ENCODE peak calls at places on chromosomes 6 and 20, in ten cellular contexts. N, U, L, J, Q, C, D, P, Z and B are unnamed samples.

GRCh38 chr6:144898741-144899140 is 613.6 kb downstream of the UTRN start:
- DNase-seq in J (no peak), P (peak), C (no peak), Z (no peak), U (no peak), D (no peak), Q (no peak), L (no peak), N (no peak), B (no peak)

GRCh38 chr6:112800439-112800838 is 453.3 kb downstream of the RFPL4B start:
- DNase-seq in D (no peak), Z (no peak), L (no peak), C (no peak), N (no peak), Q (no peak), P (peak), U (no peak), J (no peak), B (no peak)

GRCh38 chr6:43983632-43984031 is 143.6 kb downstream of the MRPL14 start:
- DNase-seq in L (no peak), J (peak), Q (no peak), N (no peak), D (no peak), Z (no peak), U (peak), P (no peak), C (no peak), B (no peak)

GRCh38 chr20:62723351-62723750 is 14.7 kb downstream of the NTSR1 start:
- DNase-seq in Z (no peak), D (no peak), U (peak), P (peak), N (no peak), L (no peak), J (peak), C (no peak), Q (peak), B (no peak)

GRCh38 chr6:786946-787763 is 94.2 kb upstream of the EXOC2 start:
- DNase-seq in P (no peak), C (peak), J (no peak), D (peak), L (no peak), N (no peak), Q (no peak), Z (no peak), U (no peak), B (no peak)

GRCh38 chr6:15358579-15359327 is 112.9 kb downstream of the JARID2 start:
- DNase-seq in P (no peak), D (peak), Q (no peak), L (no peak), C (no peak), N (no peak), Z (no peak), J (no peak), U (no peak), B (no peak)

GRCh38 chr20:63522981-63523611 is 2.5 kb downstream of the PPDPF start:
- DNase-seq in Z (no peak), N (no peak), Q (no peak), J (peak), P (no peak), U (peak), L (no peak), D (no peak), C (no peak), B (no peak)

GRCh38 chr6:109804020-109804419 is 112.9 kb downstream of the FIG4 start:
- DNase-seq in N (no peak), Z (no peak), P (no peak), C (no peak), L (no peak), J (no peak), U (no peak), Q (no peak), D (no peak), B (no peak)

GRCh38 chr6:72784581-72784980 is 162.7 kb downstream of the KCNQ5 start:
- DNase-seq in L (no peak), U (no peak), Q (no peak), N (no peak), J (no peak), D (peak), Z (no peak), C (no peak), P (peak), B (no peak)

GRCh38 chr20:62924567-62925419 is 1.5 kb downstream of the DIDO1 start:
- DNase-seq in Q (no peak), N (no peak), D (peak), Z (peak), J (no peak), P (peak), U (peak), C (no peak), L (no peak), B (no peak)

DNA sequence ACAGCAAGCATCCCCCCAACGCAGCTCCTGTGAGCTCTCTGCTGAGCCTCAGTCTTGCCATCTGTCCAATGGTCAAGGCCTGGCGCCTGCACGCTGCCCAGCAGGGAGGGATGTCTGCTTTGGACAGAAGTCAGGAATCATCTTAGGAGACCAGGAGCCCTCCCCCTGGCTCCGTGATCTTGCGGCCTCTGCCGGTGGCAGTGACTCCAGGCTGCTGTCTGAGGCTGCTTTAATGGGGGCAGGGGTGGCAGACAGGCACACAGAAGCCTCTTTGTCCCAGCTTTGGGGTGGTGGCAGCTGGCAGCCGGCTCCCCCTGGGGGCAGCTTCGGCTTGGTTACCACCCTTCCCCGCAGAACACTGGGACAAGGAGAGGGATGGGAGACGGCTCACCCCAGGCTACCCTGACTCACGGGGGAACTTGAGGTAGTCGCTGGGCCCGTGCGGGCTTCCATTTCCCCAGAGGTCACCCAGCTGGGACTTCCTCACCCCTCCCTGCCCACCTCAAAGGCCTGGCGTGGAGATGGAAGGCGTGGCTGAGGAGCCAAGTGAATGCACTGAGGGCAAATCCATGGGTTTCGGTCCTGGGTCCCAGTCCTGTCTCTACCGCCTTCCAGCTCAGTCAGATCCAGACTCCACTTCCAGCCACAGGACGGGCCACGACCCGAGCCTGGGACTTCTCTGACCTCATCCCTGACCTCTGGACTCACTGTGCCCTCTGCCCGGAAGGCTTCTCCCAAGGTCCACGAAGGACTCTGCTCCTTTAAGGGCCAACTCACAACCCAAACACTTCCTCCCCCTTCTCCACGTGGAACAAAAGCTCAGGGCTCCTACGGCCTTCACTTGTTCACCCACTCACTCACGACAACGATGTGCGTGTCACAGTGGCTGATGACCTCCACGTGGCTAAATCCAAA is 14.8 kb downstream of the PEDS1 start:
- DNase-seq in C (no peak), D (no peak), Q (no peak), U (no peak), P (no peak), L (no peak), J (no peak), N (no peak), Z (no peak), B (no peak)
- TF ChIP-seq CTCF in C (peak), D (no peak), Q (peak), U (no peak), P (no peak), L (no peak), J (no peak), N (no peak), Z (no peak), B (no peak)

GRCh38 chr20:54013397-54013941 is 56.9 kb downstream of the BCAS1 start:
- DNase-seq in Z (no peak), N (no peak), D (no peak), C (no peak), J (no peak), Q (no peak), U (no peak), P (no peak), L (no peak), B (no peak)
- TF ChIP-seq CTCF in Z (no peak), N (no peak), D (no peak), C (no peak), J (no peak), Q (no peak), U (no peak), P (no peak), L (no peak), B (no peak)

GRCh38 chr6:163712981-163713380 is 298.5 kb downstream of the QKI start:
- DNase-seq in D (no peak), J (no peak), C (no peak), P (no peak), Q (no peak), U (no peak), Z (no peak), L (no peak), N (no peak), B (no peak)

GRCh38 chr6:163712569-163712966 is 298.1 kb downstream of the QKI start:
- DNase-seq in Q (no peak), L (no peak), C (no peak), Z (no peak), P (no peak), N (no peak), J (no peak), D (no peak), U (no peak), B (no peak)

GRCh38 chr6:163710552-163710951 is 296.0 kb downstream of the QKI start:
- DNase-seq in P (no peak), C (no peak), U (no peak), D (no peak), Z (no peak), Q (no peak), L (no peak), J (no peak), N (no peak), B (no peak)

GRCh38 chr6:163711071-163711470 is 296.6 kb downstream of the QKI start:
- DNase-seq in Z (no peak), N (no peak), Q (no peak), L (no peak), U (no peak), J (no peak), C (no peak), D (no peak), P (no peak), B (no peak)

DNA sequence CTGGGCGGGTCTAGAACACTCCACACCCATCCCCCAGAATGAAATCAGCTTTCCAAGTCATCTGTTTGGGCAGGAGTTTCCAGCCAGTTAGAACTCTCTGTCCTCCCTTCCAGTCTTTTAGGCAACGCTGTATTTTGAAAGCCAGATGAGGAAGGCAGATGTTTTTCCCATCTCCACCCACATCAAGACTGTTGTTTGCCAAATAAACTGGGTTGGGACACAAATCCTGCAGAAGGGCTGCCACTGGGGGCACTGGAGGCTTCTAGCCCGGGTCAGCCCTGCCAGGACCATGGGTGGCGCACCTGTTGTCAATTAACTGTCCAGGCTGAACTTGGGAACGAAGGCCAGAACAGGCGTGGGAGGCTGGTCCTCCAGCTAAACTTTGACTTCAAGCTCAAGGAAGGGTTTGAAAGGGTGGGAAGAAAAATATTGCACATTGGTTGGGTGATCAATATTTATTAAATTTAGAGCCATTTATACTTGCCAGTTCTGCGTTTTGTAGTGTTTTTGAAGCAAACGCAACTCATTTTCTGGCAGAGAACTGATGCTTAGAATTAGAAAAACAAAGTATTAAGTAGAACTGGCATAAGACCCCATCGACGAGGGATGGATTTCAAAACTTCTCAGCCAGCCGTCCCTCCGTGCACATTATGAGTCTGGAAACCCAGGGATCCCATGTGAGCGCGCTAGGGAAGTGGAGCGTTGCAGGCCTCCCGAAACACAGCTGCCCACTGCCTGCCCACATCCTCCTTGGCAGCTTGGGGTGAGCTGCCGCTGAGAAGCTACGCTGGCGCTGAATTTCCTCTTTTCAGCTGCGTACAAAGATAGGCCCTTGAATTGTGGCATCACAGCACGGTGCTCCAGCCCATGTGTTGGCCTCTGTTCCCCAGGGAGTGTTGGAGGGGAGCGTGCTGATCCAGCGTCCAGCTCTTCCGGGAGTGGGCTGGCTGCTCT is 297.4 kb downstream of the QKI start:
- DNase-seq in J (no peak), N (peak), P (peak), U (peak), Z (no peak), L (no peak), C (no peak), Q (peak), D (no peak), B (no peak)
- TF ChIP-seq CTCF in J (no peak), N (no peak), P (no peak), U (peak), Z (no peak), L (no peak), C (peak), Q (peak), D (no peak), B (no peak)

DNA sequence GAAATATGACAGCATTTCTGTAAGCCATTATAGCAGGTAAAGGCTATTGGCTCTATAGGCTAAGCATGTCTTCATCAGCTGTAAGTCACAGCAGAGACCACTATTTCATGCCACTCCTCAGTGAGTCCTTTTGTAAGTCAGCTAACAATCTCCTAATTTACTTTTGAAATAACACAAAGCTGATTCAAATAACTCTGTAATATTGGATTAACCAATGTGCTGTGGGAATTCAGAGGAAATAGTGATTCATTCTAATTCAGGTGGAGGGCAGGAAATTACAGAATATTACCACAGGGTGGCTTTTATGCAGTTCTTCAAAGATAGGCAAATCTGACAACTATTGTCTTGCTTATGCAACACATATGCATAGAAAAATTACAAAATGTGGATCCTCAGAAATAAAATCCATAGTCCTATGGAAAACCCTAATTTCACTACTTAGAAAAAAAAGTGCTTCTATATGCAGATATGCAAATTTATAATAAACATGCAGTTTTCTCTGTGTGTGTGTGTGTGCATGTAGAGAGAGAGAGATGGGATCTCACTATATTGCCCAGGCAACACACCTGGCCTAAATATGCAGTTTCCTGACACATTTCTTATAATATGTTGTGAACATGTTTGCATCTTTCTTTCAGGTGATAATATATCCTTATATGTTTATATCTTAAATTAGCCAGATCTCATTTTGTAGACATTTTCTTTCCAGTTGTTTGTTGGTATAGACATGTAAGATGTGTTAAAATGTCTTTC is 4.8 kb upstream of the SMIM28 start:
- DNase-seq in D (peak), Q (no peak), C (no peak), J (no peak), N (no peak), Z (no peak), U (no peak), L (no peak), P (peak), B (no peak)
- TF ChIP-seq CTCF in D (peak), Q (no peak), C (peak), J (peak), N (peak), Z (no peak), U (no peak), L (peak), P (peak), B (no peak)

DNA sequence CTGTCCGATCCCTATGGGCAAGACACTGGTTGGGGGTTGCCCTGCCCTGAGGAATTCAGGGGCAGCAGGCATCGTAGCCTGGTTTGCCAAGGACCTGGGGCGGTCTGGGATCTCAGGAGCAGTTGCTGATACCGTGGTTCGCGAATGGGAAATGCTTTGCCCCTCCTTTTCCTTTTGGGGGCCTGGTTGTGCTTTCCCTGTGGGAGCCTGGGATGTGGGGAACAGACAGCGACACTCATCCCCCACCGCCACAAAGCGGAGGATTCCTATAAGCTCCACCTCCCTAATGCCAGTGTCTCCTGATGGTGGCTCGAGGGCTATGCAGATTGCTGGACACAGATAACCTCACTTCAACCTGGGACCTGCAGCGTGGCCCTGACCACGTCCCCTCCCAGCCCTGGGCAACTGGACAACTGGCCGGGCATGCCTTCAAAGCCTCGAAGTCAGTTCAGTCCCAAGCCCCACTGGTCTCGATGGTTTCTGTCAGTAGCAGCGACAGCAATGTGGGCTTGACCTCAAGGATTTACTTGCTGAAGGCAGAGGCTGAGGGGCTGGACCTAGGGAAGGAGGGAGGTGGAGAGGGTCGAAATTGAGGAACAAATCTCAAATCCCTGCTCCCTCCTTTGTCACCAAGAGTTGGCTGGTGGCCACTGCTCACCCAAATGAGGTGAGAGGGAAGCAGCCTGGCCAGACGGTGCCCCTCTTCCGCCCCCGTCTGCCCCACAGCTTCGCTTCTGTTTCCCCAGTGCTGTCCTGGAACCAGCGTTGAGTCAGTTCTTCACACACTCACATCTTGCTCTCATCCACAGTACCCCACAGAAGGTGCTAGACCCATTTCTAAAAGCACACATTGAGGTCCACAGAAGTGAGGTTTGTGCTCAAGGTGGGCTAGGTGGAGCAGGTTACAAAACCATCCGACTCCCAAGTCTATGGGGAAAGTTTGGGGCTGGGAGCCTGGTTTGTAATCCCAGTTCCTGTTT is 3.5 kb downstream of the CEBPB start:
- DNase-seq in Q (no peak), D (peak), Z (no peak), P (peak), J (no peak), U (peak), C (no peak), N (peak), L (no peak), B (no peak)
- TF ChIP-seq CTCF in Q (no peak), D (no peak), Z (no peak), P (no peak), J (no peak), U (no peak), C (no peak), N (no peak), L (no peak), B (no peak)

DNA sequence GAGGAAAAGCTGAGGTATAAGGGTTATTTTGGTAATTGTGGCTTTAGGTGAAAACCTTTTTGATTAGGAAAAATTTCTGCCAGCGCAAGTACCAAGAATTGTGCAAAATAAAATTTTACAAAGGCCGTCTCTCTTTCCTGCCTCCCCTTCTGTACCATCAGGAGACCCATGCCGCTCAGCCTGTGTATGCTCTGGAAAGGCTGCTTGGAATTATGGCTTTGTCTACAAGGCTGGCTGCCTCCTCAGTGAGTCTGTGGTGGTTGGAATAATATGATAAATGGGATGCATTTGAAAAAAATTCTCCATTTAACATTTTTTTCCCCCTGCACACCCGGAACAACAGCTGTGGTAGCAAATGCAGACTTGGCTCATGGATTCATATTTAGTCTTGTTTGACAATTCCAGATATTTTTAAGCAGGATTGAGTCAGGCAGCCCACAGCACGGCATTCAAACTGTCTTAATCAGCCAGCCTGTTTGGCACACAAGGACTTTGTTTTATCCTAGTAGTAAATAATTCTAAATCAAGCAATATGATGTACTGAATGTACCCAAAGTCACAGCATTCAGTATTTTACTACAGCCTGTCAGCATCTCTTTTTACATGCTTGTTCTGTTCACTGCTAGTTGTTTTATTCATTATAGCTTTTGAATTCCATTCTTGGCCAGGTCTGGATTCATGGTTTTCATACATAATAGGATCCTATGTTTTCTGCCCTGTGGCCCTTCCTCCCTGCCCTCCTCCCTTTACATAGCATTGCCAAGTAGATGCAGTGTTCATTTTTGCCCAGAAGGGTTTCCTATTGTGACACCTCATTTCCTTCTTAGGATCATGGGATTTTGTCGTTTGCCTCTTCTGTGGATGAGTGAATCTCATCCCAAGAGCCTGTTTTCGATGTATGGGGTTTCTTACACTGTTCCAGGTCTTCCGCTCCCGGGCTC is 68.0 kb downstream of the LRRC1 start:
- DNase-seq in J (no peak), Z (no peak), D (peak), U (no peak), P (peak), N (no peak), C (no peak), Q (no peak), L (no peak), B (no peak)
- TF ChIP-seq CTCF in J (no peak), Z (no peak), D (peak), U (no peak), P (no peak), N (no peak), C (no peak), Q (no peak), L (no peak), B (no peak)

GRCh38 chr6:93035756-93036155 is 383.6 kb downstream of the EPHA7 start:
- DNase-seq in N (no peak), D (no peak), C (no peak), J (no peak), P (no peak), Q (no peak), Z (no peak), U (no peak), L (no peak), B (no peak)

GRCh38 chr6:93040375-93040774 is 379.0 kb downstream of the EPHA7 start:
- DNase-seq in P (no peak), Q (no peak), Z (no peak), C (no peak), D (peak), U (no peak), L (no peak), N (no peak), J (no peak), B (no peak)

GRCh38 chr6:93036835-93037234 is 382.5 kb downstream of the EPHA7 start:
- DNase-seq in D (peak), Q (no peak), L (no peak), U (no peak), N (no peak), P (peak), J (no peak), C (no peak), Z (peak), B (no peak)
- TF ChIP-seq CTCF in D (peak), Q (peak), L (no peak), U (no peak), N (no peak), P (peak), J (no peak), C (peak), Z (peak), B (peak)